ENCODE peak calls at places on chromosomes 5 and 9, in ten cellular contexts. J, W, R, G, M, V, L, T, S and A are unnamed samples.
A peak's percentile ranks its signal among the peaks of the same experiment; 100 is the strongest.

GRCh38 chr9:97594414-97594921 is 38.7 kb downstream of the TSTD2 start:
- DNase-seq in T (no peak), J (peak; percentile 18), V (peak; percentile 51), W (no peak), M (no peak), L (no peak), S (no peak), R (no peak), G (no peak), A (no peak)

GRCh38 chr9:9352877-9353481 is 1259.8 kb downstream of the PTPRD start:
- DNase-seq in M (no peak), L (no peak), T (no peak), G (peak; percentile 0), V (no peak), J (peak; percentile 49), R (no peak), S (no peak), W (no peak), A (no peak)

GRCh38 chr5:163766936-163767670 is 261.7 kb downstream of the MAT2B start:
- DNase-seq in R (no peak), J (no peak), L (no peak), W (no peak), S (no peak), T (no peak), G (no peak), M (no peak), V (no peak), A (no peak)

GRCh38 chr5:59559323-59559722 is 334.2 kb downstream of the PDE4D start:
- DNase-seq in S (no peak), R (no peak), T (no peak), G (peak; percentile 29), W (no peak), V (no peak), M (no peak), J (no peak), L (no peak), A (no peak)

GRCh38 chr5:171137768-171138540 is 171.1 kb upstream of the TLX3 start:
- DNase-seq in R (no peak), J (no peak), L (no peak), V (no peak), S (no peak), W (no peak), T (no peak), M (no peak), G (no peak), A (no peak)

GRCh38 chr9:88534456-88535225 is at the start of gene NXNL2:
- DNase-seq in R (peak; percentile 78), T (peak; percentile 79), W (peak; percentile 67), L (peak; percentile 91), M (peak; percentile 96), J (peak; percentile 91), V (peak; percentile 59), G (peak; percentile 85), S (peak; percentile 74), A (peak; percentile 90)

GRCh38 chr9:104872959-104873850 is 54.8 kb downstream of the ABCA1 start:
- DNase-seq in W (peak; percentile 58), L (no peak), G (peak; percentile 85), M (no peak), S (peak; percentile 43), R (peak; percentile 28), J (peak; percentile 13), V (peak; percentile 26), T (peak; percentile 22), A (peak; percentile 84)

GRCh38 chr5:11525020-11525419 is 379.2 kb downstream of the CTNND2 start:
- DNase-seq in L (no peak), V (no peak), R (no peak), G (no peak), T (no peak), J (peak; percentile 44), S (no peak), M (no peak), W (no peak), A (no peak)

GRCh38 chr9:17462869-17463464 is 115.9 kb upstream of the SH3GL2 start:
- DNase-seq in J (peak; percentile 78), S (peak; percentile 7), W (peak; percentile 53), T (peak; percentile 33), G (peak; percentile 77), M (no peak), R (peak; percentile 14), L (no peak), V (no peak), A (no peak)

GRCh38 chr5:78182838-78183237 is 111.7 kb downstream of the AP3B1 start:
- DNase-seq in R (peak; percentile 27), L (no peak), G (no peak), W (peak; percentile 51), T (no peak), J (no peak), M (no peak), V (no peak), S (no peak), A (peak; percentile 62)

GRCh38 chr9:18457498-18457897 is 16.5 kb upstream of the ADAMTSL1 start:
- DNase-seq in M (no peak), G (peak; percentile 31), J (no peak), R (no peak), L (no peak), V (no peak), S (no peak), T (no peak), W (no peak), A (no peak)

DNA sequence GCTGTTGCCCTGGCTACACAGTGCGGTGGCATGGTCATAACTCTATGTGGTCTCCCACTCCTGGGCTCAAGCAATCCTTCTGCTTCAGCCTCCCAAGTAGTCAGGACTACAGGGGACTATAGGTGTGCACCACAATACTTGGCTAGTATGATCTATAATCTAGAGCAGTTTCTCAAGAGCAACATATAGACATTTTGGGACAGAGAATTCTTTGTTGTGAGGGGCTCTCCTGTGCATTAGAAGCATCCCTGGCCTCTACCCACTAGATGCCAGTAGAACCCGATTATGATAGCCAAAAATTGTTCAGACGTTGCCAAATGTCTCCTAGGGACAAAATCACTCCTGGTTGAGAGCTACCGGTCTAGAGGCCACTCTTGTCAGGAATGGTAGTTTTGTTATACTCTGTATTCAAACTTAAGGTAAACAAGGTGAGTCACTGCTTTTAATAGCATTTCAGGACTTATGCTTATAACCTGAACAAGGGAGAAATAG is 7.2 kb downstream of the ANKHD1 start:
- DNase-seq in V (no peak), W (no peak), R (no peak), J (no peak), M (no peak), L (no peak), T (no peak), S (no peak), G (no peak), A (no peak)
- H3K4me1 ChIP-seq in V (peaks cover 29% of the 10 kb centered on the region), W (no peaks in the 10 kb centered on the region), R (peaks cover 25% of the 10 kb centered on the region), J (peaks cover 14% of the 10 kb centered on the region), M (no peaks in the 10 kb centered on the region), L (peaks cover 34% of the 10 kb centered on the region), T (peaks cover 22% of the 10 kb centered on the region), S (peaks cover 20% of the 10 kb centered on the region), G (no peaks in the 10 kb centered on the region), A (peaks cover 14% of the 10 kb centered on the region)

DNA sequence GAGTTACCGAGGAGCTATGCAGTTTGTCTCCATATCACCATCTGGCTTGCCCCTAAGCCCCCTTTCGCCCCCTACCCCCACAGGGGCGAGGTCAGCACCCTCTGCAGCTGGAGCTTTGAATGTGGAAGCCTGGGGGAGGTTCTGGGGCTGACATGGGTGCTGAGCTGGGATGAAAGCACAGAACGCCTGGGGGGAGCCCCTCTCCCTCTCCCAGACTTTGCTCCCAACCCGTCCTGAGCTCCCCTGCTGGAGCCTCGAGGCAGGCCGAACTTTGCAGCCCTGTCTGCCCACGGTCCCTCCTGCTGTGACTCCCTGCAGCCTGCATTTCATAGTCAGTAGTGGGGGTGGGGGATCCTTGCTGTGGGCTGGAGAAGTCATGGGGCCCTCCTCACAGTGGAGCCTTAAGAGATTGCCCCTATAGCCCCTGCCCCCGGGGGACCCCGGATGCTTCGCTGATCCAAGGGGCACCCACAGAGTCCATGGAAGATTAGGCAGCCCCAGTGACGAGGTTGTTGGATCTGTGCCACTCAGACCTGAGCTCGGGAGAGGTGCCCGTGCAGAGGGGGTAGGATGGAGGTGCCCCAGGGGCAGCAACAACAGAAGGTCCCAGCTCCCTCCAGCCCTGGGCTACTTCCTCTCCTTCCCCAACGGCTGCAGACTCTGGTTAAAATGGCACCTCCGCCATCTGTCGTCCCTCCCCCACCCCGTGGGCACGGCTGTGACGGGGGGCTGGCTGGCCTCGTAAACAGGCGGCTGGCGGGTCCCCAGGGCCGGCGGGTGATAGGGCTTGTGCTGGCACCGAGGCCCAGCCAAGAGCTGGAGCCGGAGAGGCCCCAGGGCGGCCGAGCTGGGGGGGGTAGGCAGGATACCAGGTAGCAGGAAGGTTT is 162.0 kb downstream of the C9orf50 start:
- DNase-seq in V (peak; percentile 77), R (peak; percentile 47), T (peak; percentile 70), S (no peak), W (peak; percentile 68), G (no peak), M (no peak), J (peak; percentile 48), L (peak; percentile 72), A (no peak)
- H3K4me3 ChIP-seq in V (no peak overlapping the region), R (no peak overlapping the region), T (no peak overlapping the region), S (no peak overlapping the region), W (peak overlapping the region; percentile 42), G (no peak overlapping the region), M (no peak overlapping the region), J (peak overlapping the region; percentile 75), L (no peak overlapping the region), A (no peak overlapping the region)

DNA sequence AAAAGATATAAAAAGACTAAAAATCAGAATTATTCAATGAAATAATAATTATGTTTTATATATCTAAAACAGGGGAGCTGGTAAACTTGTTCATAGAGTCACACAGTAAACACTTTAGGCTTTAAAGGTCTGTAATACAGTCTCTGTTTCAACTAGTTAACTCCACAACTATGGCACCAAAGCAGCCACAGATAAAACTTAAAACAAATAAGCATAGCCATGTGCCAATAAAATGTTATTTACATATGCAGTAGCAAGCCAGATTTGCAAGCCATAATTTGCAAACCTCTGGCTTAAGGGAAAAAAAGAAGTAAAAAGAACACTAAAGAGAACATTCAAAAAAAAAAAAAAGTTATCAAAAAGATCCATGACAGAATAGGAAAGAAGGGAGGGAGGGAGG is 24.9 kb downstream of the RICTOR start:
- DNase-seq in R (no peak), J (no peak), M (no peak), T (no peak), L (no peak), V (no peak), S (no peak), G (no peak), W (no peak), A (no peak)
- H3K4me1 ChIP-seq in R (no peaks in the 10 kb centered on the region), J (peaks cover 23% of the 10 kb centered on the region), M (no peaks in the 10 kb centered on the region), T (peaks cover 8% of the 10 kb centered on the region), L (no peaks in the 10 kb centered on the region), V (peaks cover 33% of the 10 kb centered on the region), S (peaks cover 3% of the 10 kb centered on the region), G (peaks cover 5% of the 10 kb centered on the region), W (no peaks in the 10 kb centered on the region), A (no peaks in the 10 kb centered on the region)

GRCh38 chr9:113875420-113875916 is 641 bp upstream of the ZNF618 start:
- DNase-seq in G (no peak), M (no peak), J (no peak), R (no peak), T (no peak), V (no peak), L (no peak), S (peak; percentile 15), W (no peak), A (no peak)
- H3K4me3 ChIP-seq in G (peak overlapping the region; percentile 53), M (peak overlapping the region; percentile 45), J (peak overlapping the region; percentile 64), R (peak overlapping the region; percentile 23), T (no peak overlapping the region), V (no peak overlapping the region), L (peak overlapping the region; percentile 39), S (peak overlapping the region; percentile 100), W (peak overlapping the region; percentile 36), A (peak overlapping the region; percentile 95)

GRCh38 chr5:22965960-22966359 is 112.8 kb upstream of the CDH12 start:
- DNase-seq in S (no peak), T (no peak), R (no peak), W (no peak), J (no peak), V (no peak), G (no peak), M (no peak), L (no peak), A (no peak)
- H3K4me1 ChIP-seq in S (no peaks in the 10 kb centered on the region), T (no peaks in the 10 kb centered on the region), R (no peaks in the 10 kb centered on the region), W (no peaks in the 10 kb centered on the region), J (no peaks in the 10 kb centered on the region), V (no peaks in the 10 kb centered on the region), G (no peaks in the 10 kb centered on the region), M (no peaks in the 10 kb centered on the region), L (no peaks in the 10 kb centered on the region), A (no peaks in the 10 kb centered on the region)